ENCODE peak calls at places on chromosomes 1 and 21, in five cellular contexts. O is GM12878, I is H1, N is K562, X is HepG2. V is an unnamed sample.

GRCh38 chr1:192512426-192513125 is 63.0 kb upstream of the RGS1 start:
- DNase-seq in I (no peak), N (no peak), O (no peak), X (no peak), V (no peak)

GRCh38 chr1:186099362-186100064 is 275.5 kb downstream of the TPR start:
- DNase-seq in O (no peak), X (no peak), I (no peak), N (no peak), V (no peak)

GRCh38 chr1:229874609-229875008 is 192.4 kb upstream of the GALNT2 start:
- DNase-seq in O (no peak), X (no peak), N (no peak), I (no peak), V (peak)

GRCh38 chr1:214102907-214103306 is 115.1 kb downstream of the PROX1 start:
- DNase-seq in O (no peak), I (no peak), X (peak), N (no peak), V (peak)

GRCh38 chr1:183038913-183039312 is 15.7 kb downstream of the LAMC1 start:
- DNase-seq in N (no peak), I (no peak), O (no peak), X (no peak), V (no peak)

GRCh38 chr21:41008351-41008750 is 159.6 kb upstream of the BACE2 start:
- DNase-seq in O (no peak), N (no peak), I (no peak), X (no peak), V (no peak)

GRCh38 chr1:7256526-7256925 is 471.3 kb downstream of the CAMTA1 start:
- DNase-seq in O (no peak), I (no peak), X (no peak), N (no peak), V (no peak)

GRCh38 chr21:32611471-32611997 is 643 bp downstream of the CFAP298 start:
- DNase-seq in N (peak), X (no peak), I (no peak), O (no peak), V (no peak)

GRCh38 chr21:15722591-15723324 is 7.0 kb upstream of the USP25 start:
- DNase-seq in O (no peak), X (no peak), I (no peak), N (no peak), V (no peak)

GRCh38 chr1:232600430-232601258 is 29.3 kb downstream of the SIPA1L2 start:
- DNase-seq in I (no peak), X (no peak), O (no peak), N (no peak), V (no peak)

GRCh38 chr1:24713176-24713575 is 32.1 kb upstream of the CLIC4 start:
- DNase-seq in X (no peak), I (no peak), O (no peak), N (no peak), V (no peak)

GRCh38 chr1:177181631-177182291 is 11.0 kb downstream of the BRINP2 start:
- DNase-seq in X (peak), I (peak), N (peak), O (no peak), V (peak)

GRCh38 chr1:156851779-156852413 is 7.0 kb downstream of the INSRR start:
- DNase-seq in I (no peak), N (no peak), X (no peak), O (no peak), V (no peak)

GRCh38 chr1:178311164-178311563 is 185.6 kb downstream of the CLEC20A start:
- DNase-seq in I (no peak), X (no peak), N (no peak), O (no peak), V (no peak)
- H3K4me2 ChIP-seq in I (no peak), X (no peak), N (no peak), O (no peak), V (no peak)

GRCh38 chr1:26110731-26111529 is 694 bp upstream of the PDIK1L start:
- DNase-seq in X (peak), O (no peak), I (peak), N (peak), V (peak)
- TF ChIP-seq HDAC2 in X (peak), O (no peak), I (no peak), N (no peak), V (no peak)

DNA sequence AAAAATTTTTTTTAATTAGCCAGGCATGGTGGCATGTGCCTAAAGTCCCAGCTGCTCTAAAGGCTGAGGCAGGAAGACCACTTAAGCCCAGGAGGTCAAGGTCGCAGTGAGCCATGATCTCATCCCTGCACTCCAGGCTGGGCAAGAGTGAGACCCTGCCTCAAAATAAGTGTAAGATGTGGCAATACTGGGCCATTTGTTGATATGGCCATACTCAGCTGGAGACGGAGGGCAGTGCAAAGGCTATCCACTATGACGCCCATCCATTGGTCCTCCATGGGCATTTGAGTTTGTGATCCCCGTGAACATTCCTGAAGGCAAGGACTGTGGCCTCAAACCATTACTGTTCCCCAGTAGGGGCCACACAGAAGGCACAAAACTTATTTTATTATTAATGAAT is 1.5 kb downstream of the CASP9 start:
- DNase-seq in O (no peak), X (no peak), I (no peak), N (no peak), V (no peak)
- H3K4me2 ChIP-seq in O (peak), X (peak), I (peak), N (peak), V (peak)

DNA sequence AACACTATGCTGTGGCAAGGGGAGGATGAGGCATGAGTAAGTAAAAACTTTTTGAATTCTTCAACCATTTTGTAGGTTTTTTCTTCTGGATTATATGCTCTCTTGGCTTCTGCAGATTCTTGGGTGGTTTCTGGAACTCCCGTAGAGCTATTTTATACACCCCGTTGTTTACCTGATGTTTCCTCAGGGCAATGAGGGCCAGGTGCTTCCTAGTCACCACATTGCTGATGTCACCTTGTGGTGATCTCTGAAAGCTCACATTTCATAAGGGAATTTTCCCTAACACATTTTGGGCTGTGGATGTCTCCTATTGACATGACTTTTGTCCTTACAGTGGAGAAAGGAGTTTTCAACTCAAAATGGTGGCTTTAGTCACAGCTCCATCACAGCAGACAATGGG is 356.6 kb downstream of the PLA2G4A start:
- DNase-seq in O (no peak), X (no peak), N (no peak), I (no peak), V (no peak)
- TF ChIP-seq HDAC2 in O (no peak), X (no peak), N (no peak), I (no peak), V (no peak)

V was measured in A549.